ENCODE peak calls at places on chromosome 9, in four cellular contexts. X is choroid plexus epithelial cell, K is lower lobe of right lung, O is right atrium auricular region. C is an unnamed sample.

GRCh38 chr9:16425572-16425971 is 444.9 kb downstream of the BNC2 start:
- DNase-seq in K (no peak), O (no peak), X (peak; percentile 81), C (no peak)

GRCh38 chr9:126992427-126992826 is 77.8 kb downstream of the RALGPS1 start:
- DNase-seq in O (no peak), X (no peak), K (no peak), C (no peak)

GRCh38 chr9:116756995-116757394 is 69.9 kb downstream of the TRIM32 start:
- DNase-seq in O (no peak), X (no peak), K (no peak), C (no peak)

GRCh38 chr9:109799792-109800191 is 19.8 kb downstream of the PALM2AKAP2 start:
- DNase-seq in O (no peak), X (peak; percentile 62), K (no peak), C (no peak)

GRCh38 chr9:137372693-137373610 is 50.0 kb downstream of the EXD3 start:
- DNase-seq in X (no peak), K (no peak), O (no peak), C (no peak)

GRCh38 chr9:120692901-120693573 is 21.2 kb downstream of the MEGF9 start:
- DNase-seq in K (no peak), O (no peak), X (peak; percentile 75), C (no peak)

GRCh38 chr9:137276757-137277328 is 683 bp upstream of the TOR4A start:
- DNase-seq in O (peak; percentile 81), K (peak; percentile 87), X (peak; percentile 69), C (peak; percentile 68)

GRCh38 chr9:135000647-135001245 is 83.0 kb upstream of the FCN1 start:
- DNase-seq in O (no peak), X (peak; percentile 4), K (no peak), C (no peak)

GRCh38 chr9:126614455-126615248 is 924 bp downstream of the LMX1B start:
- DNase-seq in K (no peak), O (no peak), X (no peak), C (no peak)

GRCh38 chr9:33820231-33820745 is 3.3 kb downstream of the UBE2R2 start:
- DNase-seq in X (peak; percentile 11), K (no peak), O (no peak), C (no peak)

GRCh38 chr9:23769307-23769935 is 56.6 kb downstream of the ELAVL2 start:
- DNase-seq in K (no peak), O (no peak), X (peak; percentile 5), C (no peak)

GRCh38 chr9:15370496-15371464 is 51.9 kb upstream of the SNAPC3 start:
- DNase-seq in O (no peak), X (peak; percentile 20), K (no peak), C (no peak)

GRCh38 chr9:7237473-7238243 is 479.9 kb downstream of the KDM4C start:
- DNase-seq in K (no peak), X (peak; percentile 4), O (no peak), C (no peak)

GRCh38 chr9:17319822-17320221 is 185.0 kb downstream of the CNTLN start:
- DNase-seq in K (no peak), O (no peak), X (no peak), C (no peak)

GRCh38 chr9:121640076-121640475 is 11.4 kb upstream of the DAB2IP start:
- DNase-seq in K (peak; percentile 65), X (peak; percentile 27), O (no peak), C (no peak)

GRCh38 chr9:81546498-81546897 is 142.8 kb downstream of the TLE1 start:
- DNase-seq in O (no peak), K (no peak), X (no peak), C (no peak)

GRCh38 chr9:38445154-38446043 is 21.1 kb upstream of the IGFBPL1 start:
- DNase-seq in O (no peak), X (no peak), K (no peak), C (no peak)

GRCh38 chr9:78127271-78128225 is 95.9 kb upstream of the GNAQ start:
- DNase-seq in O (no peak), X (no peak), K (no peak), C (no peak)

GRCh38 chr9:107650321-107650720 is 160.8 kb upstream of the KLF4 start:
- DNase-seq in X (peak; percentile 50), K (no peak), O (no peak), C (no peak)

GRCh38 chr9:98321269-98321668 is 65.8 kb upstream of the TBC1D2 start:
- DNase-seq in O (no peak), X (no peak), K (no peak), C (no peak)

GRCh38 chr9:98860871-98861293 is 53.4 kb downstream of the GALNT12 start:
- DNase-seq in O (peak; percentile 88), K (no peak), X (peak; percentile 91), C (no peak)

GRCh38 chr9:132694144-132694543 is 23.9 kb downstream of the GTF3C4 start:
- DNase-seq in X (peak; percentile 19), K (no peak), O (no peak), C (no peak)

GRCh38 chr9:101115062-101115461 is 86.5 kb downstream of the PLPPR1 start:
- DNase-seq in O (no peak), K (no peak), X (no peak), C (no peak)

GRCh38 chr9:93212409-93212808 is 28.5 kb downstream of the WNK2 start:
- DNase-seq in O (no peak), X (no peak), K (no peak), C (no peak)

DNA sequence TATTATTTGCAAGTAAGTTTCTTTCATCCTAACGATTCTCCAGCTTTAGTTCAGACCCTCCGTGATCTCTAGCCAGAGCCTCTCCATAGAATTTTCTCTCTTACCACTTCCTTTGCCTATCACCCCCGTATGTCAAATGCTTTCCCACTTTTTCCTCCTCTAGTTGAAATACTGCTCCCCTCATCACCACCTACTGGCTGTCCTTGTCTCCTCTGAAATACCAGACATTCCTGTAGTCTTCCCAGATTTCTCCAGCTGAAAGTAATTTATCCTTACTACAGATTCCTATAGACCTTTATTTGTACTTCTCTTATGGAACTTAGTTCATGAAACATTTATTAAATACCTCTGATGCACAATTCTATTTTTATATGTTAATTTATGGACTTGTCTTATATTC is 36.0 kb upstream of the GLIPR2 start:
- DNase-seq in X (no peak), O (no peak), K (no peak), C (no peak)
- TF ChIP-seq CTCF in X (peak; percentile 29), O (no peak), K (no peak), C (no peak)

DNA sequence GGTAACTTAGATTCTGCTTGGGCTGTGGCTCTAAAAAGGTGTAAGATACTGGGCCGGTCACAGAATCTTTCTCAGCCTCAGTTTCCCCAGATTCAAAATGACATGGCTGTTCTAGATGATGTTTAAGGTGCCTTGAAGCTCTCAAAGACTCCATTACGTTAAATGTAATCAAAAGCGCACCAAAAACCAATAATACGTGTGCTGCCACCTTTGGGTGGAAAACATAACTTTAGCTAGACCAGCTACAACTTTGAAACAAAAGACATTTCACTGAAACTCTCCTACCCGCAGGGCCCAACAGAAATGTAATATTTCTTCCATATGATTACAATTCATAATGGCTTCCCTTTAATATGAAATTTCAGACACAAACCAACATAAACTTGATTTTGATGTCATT is 35.0 kb upstream of the PCSK5 start:
- DNase-seq in X (peak; percentile 68), K (no peak), O (no peak), C (no peak)
- TF ChIP-seq CTCF in X (peak; percentile 67), K (peak; percentile 30), O (peak; percentile 66), C (peak; percentile 60)

GRCh38 chr9:9904021-9904420 is 708.8 kb downstream of the PTPRD start:
- DNase-seq in K (no peak), O (no peak), X (no peak), C (no peak)

GRCh38 chr9:9901624-9902023 is 711.2 kb downstream of the PTPRD start:
- DNase-seq in O (no peak), K (no peak), X (no peak), C (no peak)
- TF ChIP-seq CTCF in O (no peak), K (no peak), X (no peak), C (no peak)

GRCh38 chr9:124758061-124758460 is 13.1 kb downstream of the NR6A1 start:
- DNase-seq in K (peak; percentile 46), X (no peak), O (no peak), C (no peak)

GRCh38 chr9:124760719-124761118 is 10.4 kb downstream of the NR6A1 start:
- DNase-seq in O (no peak), K (no peak), X (no peak), C (no peak)

GRCh38 chr9:124759327-124759726 is 11.8 kb downstream of the NR6A1 start:
- DNase-seq in X (no peak), O (no peak), K (no peak), C (no peak)

GRCh38 chr9:124757589-124757988 is 13.5 kb downstream of the NR6A1 start:
- DNase-seq in X (no peak), O (no peak), K (no peak), C (no peak)

DNA sequence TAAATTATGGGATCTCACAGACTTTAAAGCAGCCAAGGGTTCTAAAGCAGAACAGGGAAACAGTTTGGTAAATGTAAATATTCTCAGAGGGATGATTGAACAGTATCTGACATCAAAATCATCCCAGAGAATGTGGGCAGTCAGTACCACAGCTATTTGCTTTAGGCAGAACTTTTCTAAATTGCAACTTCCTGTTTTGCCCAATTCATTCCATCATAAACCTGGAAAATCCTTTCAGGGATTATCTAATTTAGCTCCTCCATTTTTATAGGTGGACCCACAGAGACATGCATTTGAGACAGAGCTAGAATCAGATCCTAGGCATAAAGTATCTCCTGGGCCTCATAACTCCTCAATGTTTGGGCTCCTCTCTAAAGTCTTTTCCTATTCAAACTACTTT is 12.4 kb downstream of the NR6A1 start:
- DNase-seq in O (no peak), K (no peak), X (no peak), C (no peak)
- TF ChIP-seq CTCF in O (no peak), K (no peak), X (no peak), C (no peak)

DNA sequence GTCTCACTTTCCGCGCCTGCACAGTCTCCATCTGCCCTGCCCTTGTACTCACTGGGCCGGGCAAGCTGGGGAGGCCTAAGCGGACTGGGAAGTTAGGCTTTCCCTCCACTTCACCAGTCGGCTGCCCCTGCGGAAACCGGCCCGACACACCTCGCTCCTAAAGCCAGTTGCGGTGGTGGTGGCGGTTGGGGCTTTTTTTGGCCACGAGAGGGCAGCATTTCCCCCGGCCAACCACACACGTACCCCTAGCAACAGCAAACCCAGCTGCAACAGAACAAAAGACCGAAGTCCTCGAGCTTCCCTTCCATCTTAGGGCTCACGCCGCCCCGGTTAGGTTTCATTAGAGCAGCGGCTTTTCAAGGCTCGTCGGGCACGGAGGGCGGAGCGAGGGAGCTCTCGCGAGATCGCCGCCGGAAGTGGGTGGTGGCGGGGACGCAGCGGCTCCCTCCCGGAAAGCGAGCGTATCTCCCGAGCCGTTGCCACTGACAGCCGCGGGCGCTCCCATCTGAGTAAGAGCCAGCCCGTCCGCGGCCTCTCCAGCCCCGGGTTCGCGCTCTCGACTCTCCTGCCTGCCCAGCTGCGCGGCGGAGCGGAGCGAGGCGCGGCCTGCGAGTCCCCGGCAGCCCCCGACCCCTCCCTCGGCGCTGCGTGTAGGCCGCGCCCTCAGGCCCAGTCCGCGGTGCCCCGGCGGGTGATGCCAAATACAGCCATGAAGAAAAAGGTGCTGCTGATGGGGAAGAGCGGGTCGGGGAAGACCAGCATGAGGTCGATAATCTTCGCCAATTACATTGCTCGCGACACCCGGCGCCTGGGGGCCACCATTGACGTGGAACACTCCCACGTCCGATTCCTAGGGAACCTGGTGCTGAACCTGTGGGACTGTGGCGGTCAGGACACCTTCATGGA is at the start of gene RRAGA:
- DNase-seq in O (peak; percentile 94), X (peak; percentile 98), K (peak; percentile 95), C (peak; percentile 98)
- TF ChIP-seq CTCF in O (peak; percentile 93), X (peak; percentile 93), K (peak; percentile 82), C (peak; percentile 95)